ENCODE peak calls at places on chromosomes 16 and 17, in nine cellular contexts. One of them, this sample, is unnamed.

GRCh38 chr17:44910231-44911106 is 4.8 kb downstream of the GFAP start:
- DNase-seq in heart left ventricle: no peak
- DNase-seq in psoas muscle: no peak
- DNase-seq in gastrocnemius medialis: no peak
- DNase-seq in cardiac muscle cell: no peak
- DNase-seq in upper lobe of right lung: no peak
- DNase-seq in CD8-positive, alpha-beta T cell: no peak
- DNase-seq in body of pancreas: no peak
- DNase-seq in sigmoid colon: peak; percentile 40
- DNase-seq in this sample: no peak

GRCh38 chr16:57388359-57389086 is 16.0 kb upstream of the CCL17 start:
- DNase-seq in sigmoid colon: no peak
- DNase-seq in upper lobe of right lung: no peak
- DNase-seq in heart left ventricle: no peak
- DNase-seq in CD8-positive, alpha-beta T cell: no peak
- DNase-seq in gastrocnemius medialis: no peak
- DNase-seq in psoas muscle: no peak
- DNase-seq in body of pancreas: no peak
- DNase-seq in cardiac muscle cell: no peak
- DNase-seq in this sample: no peak

GRCh38 chr17:44376124-44376523 is 12.5 kb upstream of the FAM171A2 start:
- DNase-seq in psoas muscle: no peak
- DNase-seq in CD8-positive, alpha-beta T cell: no peak
- DNase-seq in upper lobe of right lung: no peak
- DNase-seq in body of pancreas: no peak
- DNase-seq in cardiac muscle cell: peak; percentile 65
- DNase-seq in gastrocnemius medialis: no peak
- DNase-seq in heart left ventricle: no peak
- DNase-seq in sigmoid colon: peak; percentile 70
- DNase-seq in this sample: peak; percentile 88

GRCh38 chr17:68441064-68441770 is 16.1 kb downstream of the WIPI1 start:
- DNase-seq in psoas muscle: no peak
- DNase-seq in cardiac muscle cell: peak; percentile 62
- DNase-seq in sigmoid colon: no peak
- DNase-seq in body of pancreas: no peak
- DNase-seq in CD8-positive, alpha-beta T cell: no peak
- DNase-seq in heart left ventricle: no peak
- DNase-seq in upper lobe of right lung: no peak
- DNase-seq in gastrocnemius medialis: no peak
- DNase-seq in this sample: no peak

GRCh38 chr16:73339821-73340220 is 291.9 kb upstream of the ZFHX3 start:
- DNase-seq in CD8-positive, alpha-beta T cell: no peak
- DNase-seq in upper lobe of right lung: no peak
- DNase-seq in sigmoid colon: no peak
- DNase-seq in body of pancreas: no peak
- DNase-seq in gastrocnemius medialis: no peak
- DNase-seq in psoas muscle: no peak
- DNase-seq in heart left ventricle: no peak
- DNase-seq in cardiac muscle cell: no peak
- DNase-seq in this sample: no peak

GRCh38 chr17:67488161-67488560 is 111.1 kb downstream of the PITPNC1 start:
- DNase-seq in CD8-positive, alpha-beta T cell: no peak
- DNase-seq in gastrocnemius medialis: peak; percentile 56
- DNase-seq in sigmoid colon: peak; percentile 85
- DNase-seq in psoas muscle: peak; percentile 64
- DNase-seq in cardiac muscle cell: peak; percentile 26
- DNase-seq in body of pancreas: peak; percentile 30
- DNase-seq in upper lobe of right lung: no peak
- DNase-seq in heart left ventricle: no peak
- DNase-seq in this sample: no peak

GRCh38 chr16:49405123-49405522 is 31.5 kb downstream of the C16orf78 start:
- DNase-seq in CD8-positive, alpha-beta T cell: no peak
- DNase-seq in cardiac muscle cell: no peak
- DNase-seq in sigmoid colon: no peak
- DNase-seq in heart left ventricle: no peak
- DNase-seq in gastrocnemius medialis: no peak
- DNase-seq in psoas muscle: no peak
- DNase-seq in upper lobe of right lung: no peak
- DNase-seq in body of pancreas: no peak
- DNase-seq in this sample: no peak

GRCh38 chr16:3825103-3825502 is 55.4 kb downstream of the CREBBP start:
- DNase-seq in cardiac muscle cell: peak; percentile 60
- DNase-seq in gastrocnemius medialis: no peak
- DNase-seq in body of pancreas: no peak
- DNase-seq in psoas muscle: no peak
- DNase-seq in sigmoid colon: no peak
- DNase-seq in heart left ventricle: no peak
- DNase-seq in upper lobe of right lung: no peak
- DNase-seq in CD8-positive, alpha-beta T cell: no peak
- DNase-seq in this sample: no peak

GRCh38 chr17:35376245-35376644 is 2.8 kb upstream of the SLFN11 start:
- DNase-seq in CD8-positive, alpha-beta T cell: no peak
- DNase-seq in upper lobe of right lung: no peak
- DNase-seq in body of pancreas: no peak
- DNase-seq in cardiac muscle cell: peak; percentile 22
- DNase-seq in heart left ventricle: no peak
- DNase-seq in sigmoid colon: no peak
- DNase-seq in psoas muscle: no peak
- DNase-seq in gastrocnemius medialis: no peak
- DNase-seq in this sample: no peak

GRCh38 chr17:50051606-50052005 is 4.3 kb upstream of the ITGA3 start:
- DNase-seq in gastrocnemius medialis: no peak
- DNase-seq in cardiac muscle cell: peak; percentile 46
- DNase-seq in heart left ventricle: no peak
- DNase-seq in sigmoid colon: no peak
- DNase-seq in body of pancreas: no peak
- DNase-seq in upper lobe of right lung: no peak
- DNase-seq in CD8-positive, alpha-beta T cell: no peak
- DNase-seq in psoas muscle: peak; percentile 1
- DNase-seq in this sample: peak; percentile 7

GRCh38 chr17:67610061-67610460 is 107.7 kb upstream of the NOL11 start:
- DNase-seq in heart left ventricle: no peak
- DNase-seq in body of pancreas: no peak
- DNase-seq in upper lobe of right lung: no peak
- DNase-seq in gastrocnemius medialis: no peak
- DNase-seq in cardiac muscle cell: no peak
- DNase-seq in CD8-positive, alpha-beta T cell: no peak
- DNase-seq in psoas muscle: no peak
- DNase-seq in sigmoid colon: no peak
- DNase-seq in this sample: no peak

GRCh38 chr17:72116692-72117469 is 3.9 kb upstream of the SOX9 start:
- DNase-seq in psoas muscle: no peak
- DNase-seq in cardiac muscle cell: peak; percentile 47
- DNase-seq in body of pancreas: peak; percentile 35
- DNase-seq in upper lobe of right lung: no peak
- DNase-seq in sigmoid colon: no peak
- DNase-seq in gastrocnemius medialis: no peak
- DNase-seq in CD8-positive, alpha-beta T cell: no peak
- DNase-seq in heart left ventricle: no peak
- DNase-seq in this sample: no peak

GRCh38 chr17:67105213-67105612 is 60.9 kb downstream of the CACNG1 start:
- DNase-seq in heart left ventricle: no peak
- DNase-seq in sigmoid colon: no peak
- DNase-seq in body of pancreas: no peak
- DNase-seq in CD8-positive, alpha-beta T cell: no peak
- DNase-seq in cardiac muscle cell: peak; percentile 80
- DNase-seq in gastrocnemius medialis: no peak
- DNase-seq in upper lobe of right lung: no peak
- DNase-seq in psoas muscle: no peak
- DNase-seq in this sample: no peak

GRCh38 chr16:29124828-29125227 is 140.0 kb downstream of the LAT start:
- DNase-seq in sigmoid colon: no peak
- DNase-seq in upper lobe of right lung: peak; percentile 11
- DNase-seq in body of pancreas: no peak
- DNase-seq in cardiac muscle cell: no peak
- DNase-seq in CD8-positive, alpha-beta T cell: no peak
- DNase-seq in gastrocnemius medialis: no peak
- DNase-seq in psoas muscle: no peak
- DNase-seq in heart left ventricle: no peak
- DNase-seq in this sample: no peak
- H3K4me3 ChIP-seq in sigmoid colon: no peak overlapping the region
- H3K4me3 ChIP-seq in upper lobe of right lung: no peak overlapping the region
- H3K4me3 ChIP-seq in body of pancreas: no peak overlapping the region
- H3K4me3 ChIP-seq in cardiac muscle cell: no peak overlapping the region
- H3K4me3 ChIP-seq in CD8-positive, alpha-beta T cell: no peak overlapping the region
- H3K4me3 ChIP-seq in gastrocnemius medialis: no peak overlapping the region
- H3K4me3 ChIP-seq in psoas muscle: no peak overlapping the region
- H3K4me3 ChIP-seq in heart left ventricle: no peak overlapping the region
- H3K4me3 ChIP-seq in this sample: no peak overlapping the region

DNA sequence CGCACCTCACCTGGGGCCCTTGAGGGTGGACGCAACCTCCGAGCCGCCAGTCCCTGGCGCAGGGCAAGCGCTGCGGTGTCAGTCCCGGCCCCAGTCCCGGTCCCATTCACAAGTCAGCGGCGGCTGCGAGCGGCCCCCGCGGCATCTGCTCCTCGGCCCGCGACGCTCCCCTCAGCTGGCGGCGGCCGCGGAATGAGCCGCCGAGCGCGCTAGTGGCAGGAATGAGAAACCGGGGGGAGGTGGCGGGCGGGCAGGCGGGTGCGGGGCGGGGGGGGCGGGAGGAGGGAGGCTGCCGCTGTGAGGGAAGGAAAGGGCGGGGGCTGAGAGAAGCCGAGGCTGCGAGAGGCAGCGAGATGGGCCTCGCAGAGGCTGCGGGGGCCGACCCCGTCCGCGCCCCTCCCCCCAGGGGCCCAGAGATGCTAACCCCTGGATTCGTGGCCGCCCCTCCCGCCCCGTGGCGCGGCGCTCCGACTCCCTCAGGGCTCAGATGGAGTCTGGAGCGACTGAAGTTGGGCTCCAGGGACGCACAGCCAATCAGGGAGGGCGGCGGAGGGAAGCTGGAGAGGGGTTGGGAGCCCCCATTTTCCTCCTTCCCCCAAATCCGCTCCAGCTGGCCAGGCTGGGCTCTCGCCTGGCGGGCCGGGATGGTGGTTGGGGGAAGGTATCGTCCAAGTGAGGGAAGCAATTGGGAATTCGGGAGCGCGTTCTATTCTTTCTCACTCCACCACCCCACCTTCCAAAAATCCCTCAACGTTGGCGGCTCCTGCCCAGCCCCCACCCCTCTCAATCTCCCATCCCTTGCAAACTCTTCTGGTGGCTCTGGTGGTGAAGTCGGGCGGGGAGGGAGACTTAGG is at the start of gene CDH11:
- DNase-seq in body of pancreas: peak; percentile 16
- DNase-seq in upper lobe of right lung: peak; percentile 68
- DNase-seq in psoas muscle: peak; percentile 71
- DNase-seq in gastrocnemius medialis: peak; percentile 11
- DNase-seq in heart left ventricle: peak; percentile 79
- DNase-seq in sigmoid colon: peak; percentile 78
- DNase-seq in cardiac muscle cell: peak; percentile 96
- DNase-seq in CD8-positive, alpha-beta T cell: no peak
- DNase-seq in this sample: peak; percentile 93
- TF ChIP-seq CTCF in body of pancreas: no peak
- TF ChIP-seq CTCF in upper lobe of right lung: peak; percentile 37
- TF ChIP-seq CTCF in psoas muscle: peak; percentile 31
- TF ChIP-seq CTCF in gastrocnemius medialis: peak; percentile 42
- TF ChIP-seq CTCF in heart left ventricle: no peak
- TF ChIP-seq CTCF in sigmoid colon: peak; percentile 19
- TF ChIP-seq CTCF in cardiac muscle cell: peak; percentile 33
- TF ChIP-seq CTCF in CD8-positive, alpha-beta T cell: no peak
- TF ChIP-seq CTCF in this sample: no peak

DNA sequence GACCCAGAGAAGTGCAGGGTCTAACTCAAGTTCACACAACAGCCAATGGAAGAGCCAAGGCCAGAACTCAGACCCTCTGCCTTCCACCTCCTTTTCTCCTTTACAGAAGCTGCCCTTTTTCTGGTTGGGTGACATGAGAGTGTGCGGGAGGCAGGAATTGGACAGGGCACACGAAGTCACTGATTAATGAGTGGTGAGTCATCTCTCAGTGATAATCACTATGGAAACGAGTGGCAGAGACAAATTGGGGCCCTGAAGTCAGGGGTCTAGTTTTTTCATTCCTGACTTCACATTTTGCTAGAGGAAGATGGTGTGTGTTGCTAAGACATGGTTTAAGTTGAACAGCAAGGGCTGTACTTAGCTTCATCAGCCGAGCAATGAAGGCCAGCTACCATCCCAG is 312.7 kb upstream of the CCL2 start:
- DNase-seq in body of pancreas: no peak
- DNase-seq in gastrocnemius medialis: no peak
- DNase-seq in psoas muscle: no peak
- DNase-seq in heart left ventricle: no peak
- DNase-seq in CD8-positive, alpha-beta T cell: no peak
- DNase-seq in upper lobe of right lung: no peak
- DNase-seq in sigmoid colon: no peak
- DNase-seq in cardiac muscle cell: no peak
- DNase-seq in this sample: no peak
- H3K9me3 ChIP-seq in body of pancreas: no peaks in the 10 kb centered on the region
- H3K9me3 ChIP-seq in gastrocnemius medialis: no peaks in the 10 kb centered on the region
- H3K9me3 ChIP-seq in psoas muscle: no peaks in the 10 kb centered on the region
- H3K9me3 ChIP-seq in heart left ventricle: no peaks in the 10 kb centered on the region
- H3K9me3 ChIP-seq in CD8-positive, alpha-beta T cell: no peaks in the 10 kb centered on the region
- H3K9me3 ChIP-seq in upper lobe of right lung: no peaks in the 10 kb centered on the region
- H3K9me3 ChIP-seq in sigmoid colon: no peaks in the 10 kb centered on the region
- H3K9me3 ChIP-seq in cardiac muscle cell: no peaks in the 10 kb centered on the region
- H3K9me3 ChIP-seq in this sample: no peaks in the 10 kb centered on the region

GRCh38 chr17:82402865-82403264 is 15.3 kb upstream of the HEXD start:
- DNase-seq in sigmoid colon: no peak
- DNase-seq in gastrocnemius medialis: no peak
- DNase-seq in cardiac muscle cell: no peak
- DNase-seq in body of pancreas: no peak
- DNase-seq in heart left ventricle: no peak
- DNase-seq in psoas muscle: no peak
- DNase-seq in upper lobe of right lung: no peak
- DNase-seq in CD8-positive, alpha-beta T cell: no peak
- DNase-seq in this sample: peak; percentile 23

GRCh38 chr17:82400206-82400605 is 17.9 kb upstream of the HEXD start:
- DNase-seq in body of pancreas: no peak
- DNase-seq in heart left ventricle: no peak
- DNase-seq in psoas muscle: no peak
- DNase-seq in CD8-positive, alpha-beta T cell: no peak
- DNase-seq in upper lobe of right lung: no peak
- DNase-seq in gastrocnemius medialis: no peak
- DNase-seq in sigmoid colon: no peak
- DNase-seq in cardiac muscle cell: peak; percentile 49
- DNase-seq in this sample: no peak

GRCh38 chr17:82399601-82400101 is 18.5 kb upstream of the HEXD start:
- DNase-seq in heart left ventricle: no peak
- DNase-seq in body of pancreas: no peak
- DNase-seq in upper lobe of right lung: no peak
- DNase-seq in cardiac muscle cell: no peak
- DNase-seq in CD8-positive, alpha-beta T cell: no peak
- DNase-seq in psoas muscle: peak; percentile 71
- DNase-seq in gastrocnemius medialis: peak; percentile 79
- DNase-seq in sigmoid colon: no peak
- DNase-seq in this sample: peak; percentile 64

GRCh38 chr17:82399030-82399429 is 19.1 kb upstream of the HEXD start:
- DNase-seq in cardiac muscle cell: peak; percentile 55
- DNase-seq in upper lobe of right lung: no peak
- DNase-seq in sigmoid colon: no peak
- DNase-seq in psoas muscle: peak; percentile 84
- DNase-seq in gastrocnemius medialis: peak; percentile 69
- DNase-seq in heart left ventricle: no peak
- DNase-seq in body of pancreas: no peak
- DNase-seq in CD8-positive, alpha-beta T cell: no peak
- DNase-seq in this sample: peak; percentile 69

DNA sequence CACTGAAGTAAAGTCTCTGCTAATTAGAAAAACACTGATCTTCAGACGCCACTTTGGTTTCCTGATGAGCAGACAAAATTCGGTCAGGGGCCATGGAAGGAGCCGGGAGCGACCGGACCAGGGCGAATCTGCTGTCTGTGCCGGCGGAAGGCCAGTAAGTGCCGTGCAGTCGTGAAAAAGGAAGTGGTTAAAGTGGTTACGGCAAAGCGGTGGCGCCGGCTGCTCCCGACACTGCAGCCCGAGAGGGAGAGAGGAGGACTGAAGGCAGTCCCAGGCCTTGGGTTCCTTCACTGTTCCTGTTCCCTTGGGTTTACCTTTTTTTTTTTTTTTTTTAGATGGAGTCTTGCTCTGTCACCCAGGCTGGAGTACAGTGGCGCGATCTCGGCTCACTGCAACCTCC is 17.3 kb upstream of the HEXD start:
- DNase-seq in gastrocnemius medialis: no peak
- DNase-seq in cardiac muscle cell: no peak
- DNase-seq in CD8-positive, alpha-beta T cell: peak; percentile 11
- DNase-seq in psoas muscle: no peak
- DNase-seq in heart left ventricle: peak; percentile 82
- DNase-seq in sigmoid colon: no peak
- DNase-seq in body of pancreas: no peak
- DNase-seq in upper lobe of right lung: peak; percentile 79
- DNase-seq in this sample: peak; percentile 74
- H3K4me3 ChIP-seq in gastrocnemius medialis: no peak overlapping the region
- H3K4me3 ChIP-seq in cardiac muscle cell: no peak overlapping the region
- H3K4me3 ChIP-seq in CD8-positive, alpha-beta T cell: no peak overlapping the region
- H3K4me3 ChIP-seq in psoas muscle: no peak overlapping the region
- H3K4me3 ChIP-seq in heart left ventricle: no peak overlapping the region
- H3K4me3 ChIP-seq in sigmoid colon: no peak overlapping the region
- H3K4me3 ChIP-seq in body of pancreas: no peak overlapping the region
- H3K4me3 ChIP-seq in upper lobe of right lung: no peak overlapping the region
- H3K4me3 ChIP-seq in this sample: no peak overlapping the region